ENCODE peak calls at places on chromosomes 2 and 18, in ten cellular contexts. N, S, C, L, A, M, E, Z, R and X are unnamed samples.

GRCh38 chr2:218343591-218343990 is 13.1 kb upstream of the CATIP start:
- DNase-seq in N (no peak), S (no peak), C (peak), L (no peak), A (peak), M (no peak), E (no peak), Z (peak), R (peak), X (no peak)

GRCh38 chr2:198371902-198372611 is 567.7 kb downstream of the PLCL1 start:
- DNase-seq in N (no peak), S (no peak), C (peak), L (no peak), A (no peak), M (no peak), E (no peak), Z (no peak), R (peak), X (peak)

GRCh38 chr2:25339121-25339738 is 2.5 kb downstream of the DNMT3A start:
- DNase-seq in N (no peak), S (no peak), C (no peak), L (no peak), A (no peak), M (no peak), E (no peak), Z (no peak), R (no peak), X (no peak)

GRCh38 chr2:233395687-233396086 is 41.4 kb downstream of the DGKD start:
- DNase-seq in N (no peak), S (no peak), C (no peak), L (no peak), A (no peak), M (peak), E (no peak), Z (no peak), R (no peak), X (no peak)

GRCh38 chr2:7792031-7792651 is 874.9 kb downstream of the RNF144A start:
- DNase-seq in N (no peak), S (peak), C (no peak), L (no peak), A (no peak), M (peak), E (peak), Z (peak), R (no peak), X (no peak)

GRCh38 chr2:69989422-69990128 is 28.1 kb upstream of the ASPRV1 start:
- DNase-seq in N (no peak), S (no peak), C (no peak), L (no peak), A (no peak), M (no peak), E (no peak), Z (no peak), R (no peak), X (no peak)

GRCh38 chr18:59606193-59607175 is 90.7 kb downstream of the CCBE1 start:
- DNase-seq in N (no peak), S (no peak), C (peak), L (no peak), A (peak), M (no peak), E (no peak), Z (peak), R (peak), X (no peak)

GRCh38 chr2:8993196-8993901 is 10.1 kb downstream of the MBOAT2 start:
- DNase-seq in N (no peak), S (no peak), C (no peak), L (no peak), A (no peak), M (no peak), E (no peak), Z (no peak), R (peak), X (no peak)

GRCh38 chr2:45459860-45460259 is 151.2 kb downstream of the SRBD1 start:
- DNase-seq in N (no peak), S (no peak), C (no peak), L (no peak), A (no peak), M (peak), E (peak), Z (no peak), R (no peak), X (no peak)

GRCh38 chr2:54040250-54040649 is 69.5 kb upstream of the PSME4 start:
- DNase-seq in N (no peak), S (no peak), C (no peak), L (no peak), A (no peak), M (no peak), E (no peak), Z (no peak), R (no peak), X (no peak)

GRCh38 chr18:10424576-10425314 is 29.7 kb upstream of the APCDD1 start:
- DNase-seq in N (no peak), S (no peak), C (no peak), L (no peak), A (no peak), M (no peak), E (no peak), Z (peak), R (no peak), X (no peak)

GRCh38 chr2:216690451-216691209 is 4.7 kb downstream of the IGFBP5 start:
- DNase-seq in N (no peak), S (no peak), C (peak), L (no peak), A (no peak), M (peak), E (no peak), Z (no peak), R (peak), X (no peak)

GRCh38 chr2:21055451-21055850 is 11.6 kb upstream of the APOB start:
- DNase-seq in N (no peak), S (no peak), C (no peak), L (no peak), A (no peak), M (no peak), E (no peak), Z (no peak), R (no peak), X (no peak)

GRCh38 chr2:88517759-88518201 is 65.3 kb upstream of the FOXI3 start:
- DNase-seq in N (no peak), S (no peak), C (no peak), L (no peak), A (no peak), M (peak), E (no peak), Z (no peak), R (no peak), X (no peak)

GRCh38 chr2:146544701-146545100 is 1300.1 kb upstream of the ACVR2A start:
- DNase-seq in N (no peak), S (no peak), C (no peak), L (no peak), A (no peak), M (no peak), E (no peak), Z (no peak), R (peak), X (no peak)

GRCh38 chr2:48900321-48901014 is 144.9 kb upstream of the LHCGR start:
- DNase-seq in N (no peak), S (no peak), C (no peak), L (peak), A (no peak), M (no peak), E (no peak), Z (no peak), R (peak), X (no peak)

GRCh38 chr2:39059366-39059952 is 61.4 kb downstream of the SOS1 start:
- DNase-seq in N (no peak), S (peak), C (peak), L (no peak), A (no peak), M (no peak), E (peak), Z (peak), R (peak), X (peak)

GRCh38 chr18:39761273-39761672 is 2193.8 kb upstream of the PIK3C3 start:
- DNase-seq in N (no peak), S (no peak), C (no peak), L (no peak), A (no peak), M (no peak), E (no peak), Z (no peak), R (no peak), X (no peak)

GRCh38 chr18:27942706-27943105 is 234.2 kb downstream of the CDH2 start:
- DNase-seq in N (no peak), S (no peak), C (no peak), L (no peak), A (no peak), M (no peak), E (no peak), Z (peak), R (peak), X (no peak)

GRCh38 chr2:46024146-46024779 is 272.9 kb upstream of the EPAS1 start:
- DNase-seq in N (no peak), S (no peak), C (no peak), L (no peak), A (no peak), M (no peak), E (no peak), Z (no peak), R (no peak), X (no peak)

GRCh38 chr18:24011095-24011917 is 3.2 kb upstream of the TTC39C start:
- DNase-seq in N (no peak), S (no peak), C (no peak), L (no peak), A (no peak), M (no peak), E (no peak), Z (no peak), R (no peak), X (peak)